ENCODE peak calls at places on chromosomes 3 and 15, in nine cellular contexts. Y is thoracic aorta, M is spleen, N is uterus, V is psoas muscle, O is ascending aorta, U is mesendoderm, P is left ventricle myocardium inferior, C is A549. Z is an unnamed sample.
A peak's percentile ranks its signal among the peaks of the same experiment; 100 is the strongest.

GRCh38 chr3:32472716-32473115 is 29.9 kb downstream of the CMTM6 start:
- DNase-seq in U (no peak), N (no peak), P (no peak), O (no peak), M (no peak), C (no peak), Y (no peak), V (no peak), Z (no peak)

GRCh38 chr3:187291512-187292132 is at the start of gene MASP1:
- DNase-seq in C (no peak), P (peak; percentile 50), V (peak; percentile 59), Y (no peak), N (no peak), U (peak; percentile 80), M (no peak), O (no peak), Z (no peak)

GRCh38 chr15:68578960-68579935 is at the start of gene CORO2B:
- DNase-seq in O (no peak), U (peak; percentile 84), Y (no peak), M (no peak), C (peak; percentile 50), V (peak; percentile 76), N (peak; percentile 59), P (peak; percentile 54), Z (no peak)

GRCh38 chr3:107216711-107217110 is 160.5 kb upstream of the CCDC54 start:
- DNase-seq in N (no peak), Y (no peak), M (no peak), O (no peak), C (no peak), V (no peak), U (no peak), P (no peak), Z (no peak)

GRCh38 chr15:25177955-25178801 is 223.4 kb downstream of the SNRPN start:
- DNase-seq in Y (no peak), M (peak; percentile 67), O (peak; percentile 5), N (peak; percentile 7), V (peak; percentile 36), U (no peak), P (peak; percentile 7), C (no peak), Z (peak; percentile 34)

GRCh38 chr3:197302696-197303341 is 4.4 kb upstream of the DLG1 start:
- DNase-seq in U (no peak), M (no peak), O (no peak), V (no peak), Y (no peak), N (no peak), P (no peak), C (no peak), Z (no peak)

GRCh38 chr3:54863366-54863765 is 64.5 kb downstream of the LRTM1 start:
- DNase-seq in P (no peak), V (no peak), C (no peak), O (no peak), Y (no peak), M (no peak), U (no peak), N (no peak), Z (no peak)

GRCh38 chr3:82685761-82686160 is 924.3 kb upstream of the GBE1 start:
- DNase-seq in P (no peak), N (no peak), C (no peak), V (no peak), Y (no peak), U (no peak), O (no peak), M (no peak), Z (no peak)

GRCh38 chr3:45972534-45973402 is 22.9 kb downstream of the FYCO1 start:
- DNase-seq in C (no peak), O (no peak), U (no peak), V (no peak), M (no peak), N (peak; percentile 39), P (no peak), Y (no peak), Z (no peak)

GRCh38 chr3:128863560-128863959 is 15.9 kb upstream of the ACAD9 start:
- DNase-seq in Y (no peak), C (no peak), P (no peak), O (no peak), U (no peak), M (peak; percentile 36), V (no peak), N (no peak), Z (no peak)

GRCh38 chr15:78365931-78366330 is 25.8 kb downstream of the CRABP1 start:
- DNase-seq in V (no peak), O (no peak), M (no peak), P (peak; percentile 33), N (no peak), U (no peak), Y (no peak), C (no peak), Z (no peak)

GRCh38 chr15:82543155-82543554 is 2.9 kb upstream of the RPS17 start:
- DNase-seq in N (no peak), P (no peak), C (no peak), V (no peak), U (peak; percentile 71), M (no peak), Y (no peak), O (no peak), Z (no peak)

GRCh38 chr3:48564022-48564421 is 441 bp upstream of the UCN2 start:
- DNase-seq in P (no peak), O (peak; percentile 46), N (no peak), M (no peak), V (peak; percentile 67), Y (no peak), C (peak; percentile 56), U (no peak), Z (peak; percentile 84)

DNA sequence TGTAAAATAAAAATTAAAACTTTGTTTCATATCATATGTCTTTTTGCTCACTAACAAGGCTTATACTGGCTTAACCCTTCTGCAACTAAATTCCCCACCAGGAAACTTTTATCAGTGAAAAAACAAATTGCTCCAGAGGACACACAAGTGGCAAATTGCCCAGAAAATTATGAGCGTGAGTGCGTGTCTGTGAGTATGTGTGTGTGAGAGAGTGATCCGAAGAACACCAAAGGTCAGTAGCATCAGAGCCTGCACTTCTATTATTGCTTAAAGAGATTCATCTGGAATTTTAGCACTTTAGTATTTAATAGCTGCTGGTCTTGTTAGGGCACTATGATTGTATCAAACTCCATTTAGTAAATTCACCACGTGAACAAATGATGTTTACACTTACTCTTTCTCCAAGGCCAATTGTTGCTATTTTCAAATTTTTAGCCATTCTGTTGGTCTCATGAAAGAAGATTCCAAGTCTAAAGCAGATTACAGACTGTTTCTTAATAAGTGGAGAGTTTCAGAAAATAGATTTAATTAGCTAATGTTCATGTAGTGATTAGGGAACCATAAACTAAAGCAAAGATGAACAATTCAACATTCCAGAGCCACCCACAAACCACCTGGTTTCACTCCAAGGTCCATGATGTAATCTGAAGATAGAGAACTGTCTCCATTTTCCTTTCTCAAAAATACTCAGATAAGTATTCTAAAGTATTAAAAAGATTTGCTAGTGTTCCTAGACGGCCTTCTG is 91.1 kb upstream of the IL12A start:
- DNase-seq in P (no peak), V (no peak), O (no peak), C (no peak), N (peak; percentile 32), U (no peak), Y (no peak), M (no peak), Z (no peak)
- H3K27ac ChIP-seq in P (peak overlapping the region; percentile 68), V (peak overlapping the region; percentile 53), O (no peak overlapping the region), C (no peak overlapping the region), N (peak overlapping the region; percentile 55), U (no peak overlapping the region), Y (no peak overlapping the region), M (no peak overlapping the region), Z (no peak overlapping the region)

GRCh38 chr15:99564221-99565030 is 1.4 kb upstream of the MEF2A start:
- DNase-seq in P (no peak), C (no peak), N (peak; percentile 32), V (peak; percentile 59), Y (no peak), U (peak; percentile 53), M (no peak), O (no peak), Z (no peak)

GRCh38 chr15:99562238-99562637 is 3.5 kb upstream of the MEF2A start:
- DNase-seq in C (no peak), V (no peak), U (peak; percentile 34), N (no peak), Y (no peak), M (no peak), P (no peak), O (no peak), Z (no peak)

GRCh38 chr15:99566157-99566900 is 545 bp downstream of the MEF2A start:
- DNase-seq in C (no peak), N (peak; percentile 44), O (no peak), M (peak; percentile 86), P (peak; percentile 50), V (peak; percentile 53), Y (no peak), U (peak; percentile 26), Z (peak; percentile 57)

GRCh38 chr15:99565281-99566156 is at the start of gene MEF2A:
- DNase-seq in P (peak; percentile 97), M (peak; percentile 98), N (peak; percentile 95), Y (peak; percentile 69), U (peak; percentile 97), V (peak; percentile 98), C (peak; percentile 97), O (peak; percentile 80), Z (peak; percentile 97)

DNA sequence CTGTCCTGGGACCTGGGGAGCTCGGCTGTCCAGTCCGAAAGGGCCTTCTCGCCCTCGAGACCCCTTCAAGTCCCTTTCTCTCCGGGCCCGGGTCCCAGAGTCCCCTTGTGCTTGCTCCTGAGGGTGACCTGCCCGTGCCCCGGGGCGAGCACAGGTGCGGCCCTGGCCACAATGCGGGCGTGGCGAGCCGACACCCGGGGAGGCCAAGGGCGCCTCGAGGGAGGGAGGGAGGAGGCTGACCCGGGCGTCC is 828 bp upstream of the MEF2A start:
- DNase-seq in N (no peak), O (no peak), M (peak; percentile 97), U (peak; percentile 53), Y (peak; percentile 26), P (no peak), V (no peak), C (no peak), Z (no peak)
- H3K4me3 ChIP-seq in N (peak overlapping the region; percentile 83), O (peak overlapping the region; percentile 82), M (peak overlapping the region; percentile 44), U (no peak overlapping the region), Y (peak overlapping the region; percentile 67), P (peak overlapping the region; percentile 83), V (peak overlapping the region; percentile 75), C (peak overlapping the region; percentile 64), Z (peak overlapping the region; percentile 72)

GRCh38 chr3:26845194-26845593 is 222.6 kb downstream of the LRRC3B start:
- DNase-seq in P (no peak), O (no peak), Y (no peak), V (no peak), N (no peak), M (no peak), U (no peak), C (no peak), Z (no peak)

GRCh38 chr3:26840272-26840870 is 217.8 kb downstream of the LRRC3B start:
- DNase-seq in C (no peak), N (no peak), V (no peak), U (peak; percentile 23), M (no peak), Y (no peak), O (no peak), P (no peak), Z (no peak)
- H3K27ac ChIP-seq in C (no peak overlapping the region), N (no peak overlapping the region), V (no peak overlapping the region), U (no peak overlapping the region), M (no peak overlapping the region), Y (no peak overlapping the region), O (no peak overlapping the region), P (no peak overlapping the region), Z (no peak overlapping the region)

DNA sequence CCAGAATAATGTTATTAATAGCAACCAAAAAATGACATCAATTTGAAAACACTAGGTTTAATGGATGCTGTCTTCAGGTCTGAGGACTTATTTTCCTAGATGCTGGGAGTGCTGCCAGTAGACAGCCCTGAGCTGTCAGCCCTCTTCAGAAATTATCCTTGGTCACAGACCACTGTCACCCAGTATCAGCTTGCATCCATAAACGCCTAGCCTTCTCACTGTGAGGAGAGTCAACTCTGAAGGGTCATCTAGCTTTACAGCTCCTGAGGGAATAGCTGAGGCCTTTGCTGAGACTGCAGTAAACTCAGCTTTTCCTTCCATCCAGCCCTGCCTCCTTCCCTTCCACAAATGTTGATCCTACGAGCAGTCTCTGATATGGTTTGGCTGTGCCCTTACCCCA is 19.3 kb upstream of the MNS1 start:
- DNase-seq in C (no peak), U (no peak), N (no peak), O (no peak), M (no peak), P (no peak), V (no peak), Y (no peak), Z (no peak)
- H3K4me3 ChIP-seq in C (no peak overlapping the region), U (no peak overlapping the region), N (no peak overlapping the region), O (no peak overlapping the region), M (no peak overlapping the region), P (no peak overlapping the region), V (no peak overlapping the region), Y (no peak overlapping the region), Z (no peak overlapping the region)

Z was measured in lower lobe of right lung.